ENCODE peak calls at places on chromosomes 5 and 9, in ten cellular contexts. O is WERI-Rb-1; C is CD4-positive, CD25-positive, alpha-beta regulatory T cell; N is fibroblast of the aortic adventitia; H is bronchial epithelial cell; A is heart right ventricle; W is CD8-positive, alpha-beta T cell; G is heart left ventricle; B is cardiac fibroblast; U is mammary epithelial cell. Z is an unnamed sample.

GRCh38 chr9:535356-535755 is 306.1 kb upstream of the DMRT1 start:
- DNase-seq in A (no peak), H (no peak), N (no peak), W (no peak), C (no peak), B (no peak), U (no peak), O (no peak), G (no peak), Z (no peak)

GRCh38 chr5:160312139-160312959 is at the start of gene CCNJL:
- DNase-seq in G (peak; percentile 71), C (no peak), N (no peak), A (peak; percentile 70), B (peak; percentile 19), H (peak; percentile 33), U (peak; percentile 64), W (no peak), O (peak; percentile 81), Z (peak; percentile 55)

GRCh38 chr9:132439153-132439552 is 29.1 kb downstream of the CFAP77 start:
- DNase-seq in W (no peak), N (no peak), C (no peak), O (no peak), G (no peak), A (no peak), U (peak; percentile 45), B (no peak), H (peak; percentile 60), Z (no peak)

GRCh38 chr5:177455661-177456590 is 9.3 kb downstream of the PRR7 start:
- DNase-seq in H (peak; percentile 71), G (peak; percentile 91), O (peak; percentile 89), B (peak; percentile 92), U (peak; percentile 75), N (peak; percentile 90), W (peak; percentile 95), C (peak; percentile 84), A (peak; percentile 93), Z (peak; percentile 92)

GRCh38 chr5:111948517-111948916 is 191.5 kb upstream of the NREP start:
- DNase-seq in H (peak; percentile 92), N (peak; percentile 97), C (no peak), A (no peak), W (no peak), G (no peak), B (peak; percentile 97), O (no peak), U (peak; percentile 75), Z (peak; percentile 95)

GRCh38 chr5:97606531-97606930 is 423.5 kb upstream of the RIOK2 start:
- DNase-seq in O (no peak), G (no peak), A (no peak), N (no peak), W (no peak), U (no peak), C (no peak), B (no peak), H (no peak), Z (no peak)

GRCh38 chr9:99352786-99353185 is 130.7 kb downstream of the SEC61B start:
- DNase-seq in N (peak; percentile 75), W (no peak), O (no peak), H (no peak), A (no peak), B (no peak), U (no peak), G (no peak), C (no peak), Z (no peak)

GRCh38 chr5:157265714-157266285 is at the start of gene CYFIP2:
- DNase-seq in U (peak; percentile 31), G (peak; percentile 57), H (no peak), W (peak; percentile 85), O (peak; percentile 63), A (peak; percentile 70), N (no peak), C (peak; percentile 85), B (no peak), Z (no peak)

GRCh38 chr5:140632366-140633080 is 452 bp downstream of the CD14 start:
- DNase-seq in B (peak; percentile 43), W (peak; percentile 20), O (peak; percentile 28), A (peak; percentile 50), G (peak; percentile 71), C (peak; percentile 52), U (peak; percentile 62), N (peak; percentile 71), H (peak; percentile 79), Z (peak; percentile 24)

GRCh38 chr9:94160594-94161501 is 76.6 kb downstream of the PTPDC1 start:
- DNase-seq in G (no peak), H (no peak), U (no peak), B (no peak), O (no peak), W (no peak), N (no peak), C (no peak), A (no peak), Z (no peak)

GRCh38 chr5:82748688-82749091 is 328.5 kb downstream of the TMEM167A start:
- DNase-seq in W (no peak), G (no peak), C (no peak), O (no peak), H (no peak), B (peak; percentile 47), A (no peak), U (no peak), N (peak; percentile 2), Z (peak; percentile 37)

GRCh38 chr5:135433626-135434426 is 13.3 kb downstream of the DCANP1 start:
- DNase-seq in W (no peak), C (no peak), B (peak; percentile 56), G (no peak), U (no peak), O (no peak), N (peak; percentile 45), A (no peak), H (no peak), Z (no peak)

GRCh38 chr5:94983861-94984535 is 300.9 kb downstream of the MCTP1 start:
- DNase-seq in H (peak; percentile 83), C (no peak), N (peak; percentile 71), W (no peak), O (no peak), U (peak; percentile 63), A (no peak), B (peak; percentile 91), G (no peak), Z (peak; percentile 56)

GRCh38 chr5:141547488-141547887 is 58.6 kb downstream of the PCDHGC5 start:
- DNase-seq in B (peak; percentile 51), G (no peak), W (no peak), O (no peak), U (no peak), H (no peak), C (no peak), A (no peak), N (peak; percentile 54), Z (peak; percentile 52)

GRCh38 chr9:8172000-8172399 is 372.4 kb upstream of the DMAC1 start:
- DNase-seq in C (no peak), B (no peak), W (no peak), G (no peak), O (no peak), A (no peak), U (no peak), N (no peak), H (no peak), Z (no peak)

GRCh38 chr9:10633785-10634184 is 21.0 kb upstream of the PTPRD start:
- DNase-seq in C (no peak), H (no peak), G (no peak), N (no peak), W (no peak), B (no peak), U (no peak), O (no peak), A (no peak), Z (no peak)

GRCh38 chr9:33734911-33735310 is 60.5 kb upstream of the PRSS3 start:
- DNase-seq in G (no peak), O (no peak), C (no peak), H (peak; percentile 46), W (no peak), A (no peak), N (no peak), U (peak; percentile 39), B (no peak), Z (no peak)

GRCh38 chr9:15146121-15146820 is 160.7 kb downstream of the TTC39B start:
- DNase-seq in B (no peak), H (no peak), C (no peak), W (no peak), G (no peak), O (peak; percentile 19), U (no peak), N (no peak), A (no peak), Z (no peak)

GRCh38 chr5:168177831-168178450 is 113.5 kb upstream of the WWC1 start:
- DNase-seq in H (no peak), O (peak; percentile 66), N (no peak), U (no peak), C (no peak), A (peak; percentile 53), G (peak; percentile 75), B (no peak), W (no peak), Z (no peak)

GRCh38 chr9:35257986-35258664 is 96.3 kb downstream of the UNC13B start:
- DNase-seq in U (peak; percentile 27), C (no peak), B (no peak), H (peak; percentile 74), A (no peak), O (no peak), G (no peak), N (no peak), W (no peak), Z (no peak)

GRCh38 chr5:103587185-103587748 is 24.7 kb upstream of the NUDT12 start:
- DNase-seq in A (no peak), U (peak; percentile 6), W (no peak), N (peak; percentile 50), C (no peak), G (no peak), H (peak; percentile 41), B (peak; percentile 58), O (no peak), Z (peak; percentile 59)

GRCh38 chr9:110214090-110214489 is 6.1 kb upstream of the C9orf152 start:
- DNase-seq in O (no peak), B (no peak), W (no peak), H (peak; percentile 51), A (no peak), C (no peak), G (no peak), U (peak; percentile 72), N (no peak), Z (no peak)
- H3K4me3 ChIP-seq in O (no peak overlapping the region), B (no peak overlapping the region), W (no peak overlapping the region), H (no peak overlapping the region), A (no peak overlapping the region), C (no peak overlapping the region), G (no peak overlapping the region), U (no peak overlapping the region), N (no peak overlapping the region), Z (no peak overlapping the region)

GRCh38 chr5:179061025-179061424 is 852 bp downstream of the ZNF354C start:
- DNase-seq in A (peak; percentile 13), N (no peak), H (no peak), B (peak; percentile 18), C (no peak), U (no peak), O (no peak), G (no peak), W (no peak), Z (no peak)
- H3K4me3 ChIP-seq in A (peak overlapping the region; percentile 60), N (peak overlapping the region; percentile 86), H (peak overlapping the region; percentile 58), B (peak overlapping the region; percentile 66), C (peak overlapping the region; percentile 59), U (peak overlapping the region; percentile 75), O (peak overlapping the region; percentile 64), G (peak overlapping the region; percentile 69), W (peak overlapping the region; percentile 76), Z (peak overlapping the region; percentile 72)

GRCh38 chr5:7850241-7850532 is 746 bp downstream of the CFAP90 start:
- DNase-seq in H (no peak), C (no peak), B (no peak), U (no peak), O (no peak), N (no peak), A (no peak), W (no peak), G (no peak), Z (no peak)
- H3K4me3 ChIP-seq in H (peak overlapping the region; percentile 34), C (no peak overlapping the region), B (peak overlapping the region; percentile 34), U (no peak overlapping the region), O (peak overlapping the region; percentile 64), N (peak overlapping the region; percentile 33), A (peak overlapping the region; percentile 46), W (peak overlapping the region; percentile 46), G (peak overlapping the region; percentile 50), Z (peak overlapping the region; percentile 38)

GRCh38 chr9:19809422-19810269 is 20.8 kb upstream of the SLC24A2 start:
- DNase-seq in U (no peak), C (no peak), A (no peak), W (no peak), O (no peak), H (no peak), N (no peak), B (no peak), G (no peak), Z (no peak)
- H3K4me3 ChIP-seq in U (no peak overlapping the region), C (no peak overlapping the region), A (no peak overlapping the region), W (no peak overlapping the region), O (no peak overlapping the region), H (no peak overlapping the region), N (no peak overlapping the region), B (no peak overlapping the region), G (no peak overlapping the region), Z (no peak overlapping the region)

Z was measured in astrocyte of the spinal cord.